ENCODE peak calls at places on chromosomes 11 and 22, in ten cellular contexts. One of them, this sample, is unnamed.

GRCh38 chr22:32985899-32986772 is 72.0 kb downstream of the SYN3 start:
- DNase-seq in NB4: peak; percentile 81
- DNase-seq in left kidney: peak; percentile 96
- DNase-seq in T-helper 2 cell: no peak
- DNase-seq in tibial artery: peak; percentile 79
- DNase-seq in HFF-Myc: peak; percentile 55
- DNase-seq in body of pancreas: peak; percentile 69
- DNase-seq in MG63: peak; percentile 36
- DNase-seq in activated naive CD4-positive, alpha-beta T cell treated with anti-CD3 and anti-CD28 coated beads for 36 hours: peak; percentile 70
- DNase-seq in AML-193: peak; percentile 45
- DNase-seq in this sample: peak; percentile 85

GRCh38 chr11:110565344-110565684 is 135.6 kb downstream of the FDX1 start:
- DNase-seq in AML-193: no peak
- DNase-seq in HFF-Myc: no peak
- DNase-seq in T-helper 2 cell: no peak
- DNase-seq in activated naive CD4-positive, alpha-beta T cell treated with anti-CD3 and anti-CD28 coated beads for 36 hours: no peak
- DNase-seq in NB4: peak; percentile 56
- DNase-seq in tibial artery: no peak
- DNase-seq in left kidney: peak; percentile 70
- DNase-seq in body of pancreas: no peak
- DNase-seq in MG63: no peak
- DNase-seq in this sample: no peak

GRCh38 chr11:97738751-97739150 is 1282.0 kb upstream of the CNTN5 start:
- DNase-seq in activated naive CD4-positive, alpha-beta T cell treated with anti-CD3 and anti-CD28 coated beads for 36 hours: no peak
- DNase-seq in tibial artery: no peak
- DNase-seq in MG63: no peak
- DNase-seq in T-helper 2 cell: no peak
- DNase-seq in body of pancreas: no peak
- DNase-seq in AML-193: no peak
- DNase-seq in left kidney: no peak
- DNase-seq in HFF-Myc: no peak
- DNase-seq in NB4: no peak
- DNase-seq in this sample: no peak

GRCh38 chr22:47276219-47276843 is 513.9 kb downstream of the TBC1D22A start:
- DNase-seq in NB4: no peak
- DNase-seq in left kidney: no peak
- DNase-seq in T-helper 2 cell: no peak
- DNase-seq in MG63: no peak
- DNase-seq in body of pancreas: no peak
- DNase-seq in HFF-Myc: no peak
- DNase-seq in AML-193: no peak
- DNase-seq in tibial artery: no peak
- DNase-seq in activated naive CD4-positive, alpha-beta T cell treated with anti-CD3 and anti-CD28 coated beads for 36 hours: no peak
- DNase-seq in this sample: no peak

GRCh38 chr22:38172016-38172431 is 9.6 kb downstream of the PLA2G6 start:
- DNase-seq in NB4: no peak
- DNase-seq in left kidney: no peak
- DNase-seq in HFF-Myc: no peak
- DNase-seq in MG63: peak; percentile 70
- DNase-seq in body of pancreas: no peak
- DNase-seq in activated naive CD4-positive, alpha-beta T cell treated with anti-CD3 and anti-CD28 coated beads for 36 hours: no peak
- DNase-seq in AML-193: no peak
- DNase-seq in T-helper 2 cell: no peak
- DNase-seq in tibial artery: no peak
- DNase-seq in this sample: no peak

GRCh38 chr11:64223001-64223651 is 2.9 kb downstream of the TRPT1 start:
- DNase-seq in body of pancreas: no peak
- DNase-seq in MG63: no peak
- DNase-seq in tibial artery: no peak
- DNase-seq in HFF-Myc: no peak
- DNase-seq in left kidney: no peak
- DNase-seq in AML-193: no peak
- DNase-seq in NB4: no peak
- DNase-seq in activated naive CD4-positive, alpha-beta T cell treated with anti-CD3 and anti-CD28 coated beads for 36 hours: no peak
- DNase-seq in T-helper 2 cell: no peak
- DNase-seq in this sample: no peak

GRCh38 chr11:134358853-134359490 is 27.2 kb downstream of the GLB1L2 start:
- DNase-seq in AML-193: no peak
- DNase-seq in HFF-Myc: no peak
- DNase-seq in activated naive CD4-positive, alpha-beta T cell treated with anti-CD3 and anti-CD28 coated beads for 36 hours: no peak
- DNase-seq in NB4: no peak
- DNase-seq in MG63: no peak
- DNase-seq in tibial artery: no peak
- DNase-seq in T-helper 2 cell: no peak
- DNase-seq in body of pancreas: no peak
- DNase-seq in left kidney: no peak
- DNase-seq in this sample: no peak

GRCh38 chr11:106959800-106960199 is 58.5 kb downstream of the GUCY1A2 start:
- DNase-seq in tibial artery: no peak
- DNase-seq in MG63: no peak
- DNase-seq in NB4: no peak
- DNase-seq in body of pancreas: no peak
- DNase-seq in HFF-Myc: no peak
- DNase-seq in activated naive CD4-positive, alpha-beta T cell treated with anti-CD3 and anti-CD28 coated beads for 36 hours: no peak
- DNase-seq in left kidney: peak; percentile 29
- DNase-seq in AML-193: no peak
- DNase-seq in T-helper 2 cell: no peak
- DNase-seq in this sample: no peak

GRCh38 chr22:45441158-45441557 is 27.7 kb downstream of the RIBC2 start:
- DNase-seq in HFF-Myc: peak; percentile 71
- DNase-seq in AML-193: no peak
- DNase-seq in T-helper 2 cell: no peak
- DNase-seq in tibial artery: peak; percentile 70
- DNase-seq in NB4: peak; percentile 63
- DNase-seq in left kidney: peak; percentile 89
- DNase-seq in body of pancreas: peak; percentile 71
- DNase-seq in activated naive CD4-positive, alpha-beta T cell treated with anti-CD3 and anti-CD28 coated beads for 36 hours: peak; percentile 59
- DNase-seq in MG63: peak; percentile 37
- DNase-seq in this sample: peak; percentile 73

GRCh38 chr22:41998361-41999261 is at the start of gene WBP2NL:
- DNase-seq in body of pancreas: peak; percentile 95
- DNase-seq in MG63: peak; percentile 71
- DNase-seq in activated naive CD4-positive, alpha-beta T cell treated with anti-CD3 and anti-CD28 coated beads for 36 hours: peak; percentile 91
- DNase-seq in HFF-Myc: no peak
- DNase-seq in AML-193: peak; percentile 52
- DNase-seq in T-helper 2 cell: peak; percentile 77
- DNase-seq in left kidney: peak; percentile 91
- DNase-seq in tibial artery: peak; percentile 61
- DNase-seq in NB4: no peak
- DNase-seq in this sample: peak; percentile 55

GRCh38 chr22:48872271-48873260 is 955.1 kb downstream of the BRD1 start:
- DNase-seq in AML-193: no peak
- DNase-seq in NB4: no peak
- DNase-seq in body of pancreas: no peak
- DNase-seq in MG63: no peak
- DNase-seq in tibial artery: no peak
- DNase-seq in HFF-Myc: no peak
- DNase-seq in left kidney: no peak
- DNase-seq in T-helper 2 cell: no peak
- DNase-seq in activated naive CD4-positive, alpha-beta T cell treated with anti-CD3 and anti-CD28 coated beads for 36 hours: no peak
- DNase-seq in this sample: no peak

GRCh38 chr22:17921871-17922821 is 102.2 kb downstream of the MICAL3 start:
- DNase-seq in body of pancreas: no peak
- DNase-seq in T-helper 2 cell: no peak
- DNase-seq in NB4: no peak
- DNase-seq in left kidney: peak; percentile 85
- DNase-seq in HFF-Myc: no peak
- DNase-seq in AML-193: no peak
- DNase-seq in MG63: no peak
- DNase-seq in activated naive CD4-positive, alpha-beta T cell treated with anti-CD3 and anti-CD28 coated beads for 36 hours: no peak
- DNase-seq in tibial artery: no peak
- DNase-seq in this sample: no peak

GRCh38 chr11:77411238-77411637 is 62.7 kb downstream of the PAK1 start:
- DNase-seq in tibial artery: peak; percentile 34
- DNase-seq in NB4: peak; percentile 75
- DNase-seq in T-helper 2 cell: no peak
- DNase-seq in left kidney: peak; percentile 35
- DNase-seq in activated naive CD4-positive, alpha-beta T cell treated with anti-CD3 and anti-CD28 coated beads for 36 hours: peak; percentile 35
- DNase-seq in MG63: peak; percentile 25
- DNase-seq in body of pancreas: peak; percentile 20
- DNase-seq in HFF-Myc: no peak
- DNase-seq in AML-193: peak; percentile 29
- DNase-seq in this sample: peak; percentile 20

This sample was measured in uterus.